ENCODE peak calls at places on chromosome 16, in seven cellular contexts. S is stomach, Z is A549, D is left ventricle myocardium inferior, F is cardiac fibroblast, E is endothelial cell, A is HCT116. J is an unnamed sample.

GRCh38 chr16:17014484-17015121 is 456.2 kb downstream of the XYLT1 start:
- DNase-seq in Z (no peak), F (no peak), E (no peak), D (no peak), A (no peak), S (no peak), J (no peak)

GRCh38 chr16:27318399-27319256 is 4.9 kb downstream of the IL4R start:
- DNase-seq in F (peak), E (peak), Z (no peak), S (no peak), A (no peak), D (peak), J (no peak)

GRCh38 chr16:59169168-59169567 is 435.1 kb upstream of the GOT2 start:
- DNase-seq in F (no peak), D (no peak), S (no peak), Z (no peak), A (no peak), E (no peak), J (no peak)

GRCh38 chr16:17798721-17799120 is 328.0 kb upstream of the XYLT1 start:
- DNase-seq in S (no peak), Z (no peak), E (no peak), F (no peak), A (no peak), D (no peak), J (no peak)

GRCh38 chr16:4313563-4314531 is 2.0 kb upstream of the GLIS2 start:
- DNase-seq in E (peak), A (peak), S (peak), D (no peak), F (peak), Z (peak), J (peak)

GRCh38 chr16:81537721-81538561 is 93.3 kb downstream of the CMIP start:
- DNase-seq in F (peak), D (no peak), S (no peak), A (no peak), E (no peak), Z (no peak), J (no peak)

GRCh38 chr16:29756654-29757053 is 10.9 kb upstream of the C16orf54 start:
- DNase-seq in A (no peak), S (no peak), E (no peak), Z (no peak), F (peak), D (no peak), J (no peak)

GRCh38 chr16:22337849-22338248 is 36.6 kb downstream of the CDR2 start:
- DNase-seq in A (no peak), F (no peak), S (no peak), E (no peak), Z (no peak), D (no peak), J (no peak)

GRCh38 chr16:56662357-56663354 is 4.9 kb downstream of the MT1F start:
- DNase-seq in S (no peak), E (no peak), Z (no peak), A (no peak), D (no peak), F (no peak), J (no peak)

GRCh38 chr16:70252355-70252988 is 732 bp upstream of the EXOSC6 start:
- DNase-seq in A (no peak), F (no peak), D (no peak), S (no peak), E (peak), Z (peak), J (peak)

GRCh38 chr16:14600164-14600563 is 29.9 kb downstream of the PARN start:
- DNase-seq in Z (peak), S (no peak), F (peak), E (no peak), A (peak), D (no peak), J (no peak)

GRCh38 chr16:490768-491167 is 36.7 kb upstream of the CAPN15 start:
- DNase-seq in Z (no peak), D (no peak), F (no peak), S (no peak), E (no peak), A (no peak), J (no peak)

GRCh38 chr16:15765880-15766279 is 90.9 kb downstream of the MYH11 start:
- DNase-seq in D (no peak), A (peak), E (peak), S (no peak), F (peak), Z (peak), J (peak)

GRCh38 chr16:23333034-23333579 is 31.0 kb downstream of the SCNN1B start:
- DNase-seq in Z (no peak), F (no peak), A (no peak), E (no peak), D (no peak), S (no peak), J (no peak)

GRCh38 chr16:84728853-84729424 is 29.1 kb downstream of the USP10 start:
- DNase-seq in Z (no peak), E (no peak), S (no peak), F (no peak), A (no peak), D (no peak), J (no peak)

GRCh38 chr16:84726670-84727467 is 27.1 kb downstream of the USP10 start:
- DNase-seq in Z (no peak), S (no peak), E (peak), A (no peak), F (no peak), D (peak), J (no peak)

GRCh38 chr16:84725481-84726078 is 25.8 kb downstream of the USP10 start:
- DNase-seq in A (no peak), D (no peak), E (no peak), Z (no peak), F (no peak), S (no peak), J (no peak)

GRCh38 chr16:84724619-84725307 is 25.0 kb downstream of the USP10 start:
- DNase-seq in D (no peak), S (no peak), F (no peak), Z (no peak), A (no peak), E (no peak), J (no peak)

GRCh38 chr16:84726079-84726669 is 26.4 kb downstream of the USP10 start:
- DNase-seq in D (peak), S (peak), Z (peak), A (peak), E (peak), F (peak), J (peak)
- TF ChIP-seq CTCF in D (peak), S (no peak), Z (peak), A (peak), E (peak), F (peak), J (peak)

DNA sequence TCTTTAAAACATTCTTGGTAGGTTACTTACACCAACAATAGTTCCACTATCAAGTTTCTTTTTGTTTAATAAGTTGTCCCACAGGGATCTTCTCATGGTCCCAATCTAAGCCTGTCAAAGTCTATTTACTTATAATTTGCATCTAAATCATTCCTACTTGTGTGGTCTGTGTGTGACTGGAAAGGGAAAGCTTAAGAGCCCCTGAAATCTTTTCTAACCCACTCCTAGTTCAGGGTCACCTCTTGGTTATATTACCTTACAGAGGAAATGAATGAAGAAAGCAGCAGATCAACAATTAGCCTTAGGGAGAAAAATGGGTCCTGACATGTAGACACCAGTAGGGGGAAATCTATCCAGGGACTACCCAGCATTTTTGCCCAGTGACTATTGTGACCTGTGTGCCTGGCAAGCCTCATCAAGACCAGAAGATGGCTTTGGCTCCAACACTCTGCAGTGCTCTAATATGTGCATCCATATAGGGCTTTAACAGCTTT is 110.4 kb upstream of the HAS3 start:
- DNase-seq in F (peak), Z (peak), D (no peak), E (peak), S (no peak), A (peak), J (no peak)
- TF ChIP-seq CTCF in F (peak), Z (peak), D (peak), E (peak), S (no peak), A (peak), J (peak)

GRCh38 chr16:71885261-71885650 is 1.3 kb upstream of the ZNF821 start:
- DNase-seq in S (no peak), Z (no peak), F (no peak), A (no peak), E (no peak), D (no peak), J (no peak)

GRCh38 chr16:71883193-71883848 is 661 bp downstream of the ZNF821 start:
- DNase-seq in D (peak), A (no peak), S (no peak), F (no peak), Z (no peak), E (peak), J (peak)

GRCh38 chr16:71882505-71883192 is 1.3 kb downstream of the ZNF821 start:
- DNase-seq in D (no peak), S (peak), A (peak), Z (peak), E (peak), F (peak), J (peak)

GRCh38 chr16:71880176-71880575 is 3.8 kb downstream of the ZNF821 start:
- DNase-seq in Z (no peak), S (no peak), E (no peak), A (no peak), F (no peak), D (no peak), J (no peak)

DNA sequence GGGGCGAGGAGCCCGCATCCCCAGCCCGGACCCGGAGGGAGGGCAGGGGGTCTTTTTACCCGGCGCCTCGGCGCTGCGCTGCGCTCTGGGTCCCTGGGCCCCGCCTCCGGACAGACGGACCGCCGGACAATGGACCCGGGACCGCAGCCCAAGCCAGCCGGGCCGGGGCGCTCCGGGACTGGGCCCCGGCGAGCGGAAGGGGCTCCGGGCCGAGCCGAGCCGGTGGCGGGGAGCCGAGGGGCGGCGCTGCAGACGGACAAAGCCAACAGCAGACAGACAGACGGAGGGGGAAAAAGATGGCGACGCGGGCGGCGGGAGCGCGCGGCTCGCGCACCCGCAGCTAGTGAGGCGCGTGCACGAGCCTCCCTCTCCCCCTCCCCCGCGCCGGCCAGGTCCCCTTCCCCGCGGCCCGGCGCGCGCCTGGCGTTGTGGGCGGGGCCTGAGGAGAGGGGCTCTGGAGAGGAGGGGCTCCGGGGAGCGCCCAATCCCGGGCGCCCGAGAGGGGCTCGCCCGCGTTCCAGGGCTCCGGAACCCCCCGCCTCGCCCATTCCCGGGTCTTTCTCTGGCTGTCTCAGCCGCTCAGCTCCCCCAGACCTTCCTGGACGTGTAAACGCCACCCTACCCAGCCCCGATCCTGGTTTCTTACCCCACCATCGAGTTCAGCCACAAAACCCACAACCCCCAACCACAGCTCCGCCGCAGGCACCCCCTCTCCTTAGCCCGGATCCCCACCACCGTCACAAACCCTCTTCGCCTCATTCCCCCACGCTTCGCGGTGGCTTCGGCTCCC is at the start of gene ZNF821:
- DNase-seq in S (peak), E (peak), A (no peak), F (peak), Z (peak), D (peak), J (peak)
- TF ChIP-seq CTCF in S (no peak), E (peak), A (peak), F (peak), Z (peak), D (peak), J (no peak)

GRCh38 chr16:85546585-85547447 is 66.3 kb upstream of the GSE1 start:
- DNase-seq in S (no peak), E (no peak), F (no peak), Z (no peak), D (no peak), A (no peak), J (no peak)
- TF ChIP-seq CTCF in S (no peak), E (no peak), F (no peak), Z (peak), D (peak), A (no peak), J (peak)